ENCODE peak calls at places on chromosomes 1 and 21, in five cellular contexts. A is A549, C is mesothelial cell of epicardium, B is kidney, O is progenitor cell of endocrine pancreas. Q is an unnamed sample.

GRCh38 chr1:211908951-211909350 is 78.4 kb upstream of the LPGAT1 start:
- DNase-seq in A (no peak), C (no peak), B (no peak), O (no peak), Q (no peak)

GRCh38 chr21:23014021-23014420 is 2015.8 kb downstream of the NCAM2 start:
- DNase-seq in A (no peak), C (no peak), B (no peak), O (no peak), Q (no peak)

GRCh38 chr1:218671573-218671972 is 326.4 kb downstream of the TGFB2 start:
- DNase-seq in A (no peak), C (no peak), B (no peak), O (no peak), Q (no peak)

GRCh38 chr1:55034476-55035133 is 4.7 kb upstream of the PCSK9 start:
- DNase-seq in A (no peak), C (no peak), B (no peak), O (no peak), Q (no peak)

GRCh38 chr21:16838330-16838729 is 674.5 kb upstream of the CXADR start:
- DNase-seq in A (no peak), C (no peak), B (no peak), O (no peak), Q (no peak)

GRCh38 chr1:31977361-31978131 is 36.1 kb upstream of the KHDRBS1 start:
- DNase-seq in A (peak), C (no peak), B (no peak), O (no peak), Q (no peak)

GRCh38 chr1:226954337-226954736 is 14.2 kb downstream of the COQ8A start:
- DNase-seq in A (no peak), C (no peak), B (no peak), O (no peak), Q (no peak)

GRCh38 chr1:204418174-204419063 is 6.8 kb upstream of the PPP1R15B start:
- DNase-seq in A (no peak), C (no peak), B (no peak), O (no peak), Q (peak)

GRCh38 chr1:18820791-18821641 is 38.4 kb downstream of the TAS1R2 start:
- DNase-seq in A (peak), C (peak), B (peak), O (peak), Q (peak)

GRCh38 chr1:246800800-246801199 is 76.6 kb downstream of the SCCPDH start:
- DNase-seq in A (no peak), C (no peak), B (peak), O (no peak), Q (no peak)

GRCh38 chr1:186574951-186575747 is 105.1 kb downstream of the PTGS2 start:
- DNase-seq in A (no peak), C (no peak), B (no peak), O (no peak), Q (no peak)

GRCh38 chr1:154760469-154760933 is 109.6 kb downstream of the KCNN3 start:
- DNase-seq in A (peak), C (peak), B (peak), O (peak), Q (no peak)

GRCh38 chr1:95905818-95906395 is 671.9 kb downstream of the RWDD3 start:
- DNase-seq in A (no peak), C (no peak), B (no peak), O (no peak), Q (no peak)

GRCh38 chr21:41914965-41915364 is 35.8 kb upstream of the PRDM15 start:
- DNase-seq in A (no peak), C (no peak), B (no peak), O (no peak), Q (no peak)

GRCh38 chr1:33042836-33043235 is 6.2 kb upstream of the AK2 start:
- DNase-seq in A (no peak), C (no peak), B (no peak), O (no peak), Q (no peak)

GRCh38 chr1:227315500-227316346 is 2.6 kb downstream of the CDC42BPA start:
- DNase-seq in A (peak), C (no peak), B (no peak), O (no peak), Q (no peak)

GRCh38 chr1:191343816-191344215 is 814.4 kb upstream of the RGS18 start:
- DNase-seq in A (no peak), C (no peak), B (no peak), O (no peak), Q (no peak)

GRCh38 chr1:85137660-85138059 is 63.2 kb downstream of the SYDE2 start:
- DNase-seq in A (peak), C (no peak), B (peak), O (peak), Q (no peak)

GRCh38 chr1:225921734-225922709 is 2.0 kb downstream of the PYCR2 start:
- DNase-seq in A (no peak), C (no peak), B (peak), O (no peak), Q (no peak)

GRCh38 chr1:53740621-53741105 is 1.7 kb upstream of the GLIS1 start:
- DNase-seq in A (no peak), C (no peak), B (no peak), O (no peak), Q (no peak)

GRCh38 chr1:52306227-52307006 is 59.6 kb downstream of the CC2D1B start:
- DNase-seq in A (no peak), C (no peak), B (no peak), O (no peak), Q (no peak)

GRCh38 chr21:34730756-34731445 is 62.1 kb downstream of the CLIC6 start:
- DNase-seq in A (no peak), C (no peak), B (no peak), O (no peak), Q (no peak)

GRCh38 chr1:192539450-192540132 is 36.0 kb upstream of the RGS1 start:
- DNase-seq in A (peak), C (no peak), B (no peak), O (no peak), Q (no peak)

GRCh38 chr21:45324430-45325205 is 36.9 kb upstream of the POFUT2 start:
- DNase-seq in A (peak), C (no peak), B (peak), O (no peak), Q (no peak)

GRCh38 chr1:234965128-234965527 is 163.5 kb downstream of the TOMM20 start:
- DNase-seq in A (no peak), C (no peak), B (no peak), O (no peak), Q (no peak)

GRCh38 chr1:77538956-77539509 is 143.4 kb downstream of the ZZZ3 start:
- DNase-seq in A (peak), C (no peak), B (no peak), O (no peak), Q (peak)

GRCh38 chr21:38460171-38460742 is 38.0 kb downstream of the ERG start:
- DNase-seq in A (no peak), C (no peak), B (no peak), O (no peak), Q (no peak)

GRCh38 chr1:61640531-61641125 is 84.3 kb downstream of the TM2D1 start:
- DNase-seq in A (no peak), C (no peak), B (no peak), O (no peak), Q (no peak)

GRCh38 chr21:42032266-42032665 is 22.1 kb upstream of the ZBTB21 start:
- DNase-seq in A (no peak), C (no peak), B (no peak), O (no peak), Q (no peak)

GRCh38 chr1:83495560-83495959 is 503.4 kb downstream of the TTLL7 start:
- DNase-seq in A (no peak), C (no peak), B (no peak), O (no peak), Q (no peak)

GRCh38 chr1:83500531-83500930 is 498.4 kb downstream of the TTLL7 start:
- DNase-seq in A (no peak), C (no peak), B (no peak), O (no peak), Q (no peak)

GRCh38 chr1:83499998-83500397 is 498.9 kb downstream of the TTLL7 start:
- DNase-seq in A (no peak), C (no peak), B (no peak), O (no peak), Q (no peak)

GRCh38 chr1:83500987-83501591 is 497.8 kb downstream of the TTLL7 start:
- DNase-seq in A (no peak), C (no peak), B (no peak), O (no peak), Q (no peak)

DNA sequence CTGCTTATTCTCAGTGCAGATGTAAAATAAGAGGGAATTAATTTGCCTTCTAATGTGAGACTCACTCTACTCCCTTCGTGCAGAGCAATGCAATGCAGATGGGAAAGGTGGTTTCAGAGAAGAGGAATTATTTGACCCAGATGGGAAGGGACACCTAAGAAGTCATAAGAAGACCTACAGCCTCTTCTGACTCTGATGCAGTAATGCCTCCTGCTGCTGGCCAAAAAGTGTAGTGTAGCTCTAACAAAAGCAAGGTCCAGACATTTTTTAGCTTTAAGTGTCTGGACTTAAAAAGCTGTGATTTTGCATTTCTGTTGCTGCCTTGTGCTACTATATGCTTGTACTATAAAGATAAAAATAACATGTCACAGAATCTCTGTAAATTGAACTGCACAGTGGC is 501.4 kb downstream of the TTLL7 start:
- DNase-seq in A (no peak), C (no peak), B (no peak), O (no peak), Q (no peak)
- TF ChIP-seq CTCF in A (no peak), C (no peak), B (no peak), O (peak), Q (no peak)

GRCh38 chr1:203128691-203129500 is 1.4 kb downstream of the ADORA1 start:
- DNase-seq in A (no peak), C (no peak), B (no peak), O (no peak), Q (peak)

GRCh38 chr1:203126866-203127671 is 457 bp upstream of the ADORA1 start:
- DNase-seq in A (no peak), C (no peak), B (no peak), O (no peak), Q (peak)

GRCh38 chr1:203126151-203126865 is 1.2 kb upstream of the ADORA1 start:
- DNase-seq in A (peak), C (no peak), B (no peak), O (no peak), Q (peak)

GRCh38 chr1:203129501-203130231 is 2.1 kb downstream of the ADORA1 start:
- DNase-seq in A (no peak), C (no peak), B (no peak), O (no peak), Q (peak)

DNA sequence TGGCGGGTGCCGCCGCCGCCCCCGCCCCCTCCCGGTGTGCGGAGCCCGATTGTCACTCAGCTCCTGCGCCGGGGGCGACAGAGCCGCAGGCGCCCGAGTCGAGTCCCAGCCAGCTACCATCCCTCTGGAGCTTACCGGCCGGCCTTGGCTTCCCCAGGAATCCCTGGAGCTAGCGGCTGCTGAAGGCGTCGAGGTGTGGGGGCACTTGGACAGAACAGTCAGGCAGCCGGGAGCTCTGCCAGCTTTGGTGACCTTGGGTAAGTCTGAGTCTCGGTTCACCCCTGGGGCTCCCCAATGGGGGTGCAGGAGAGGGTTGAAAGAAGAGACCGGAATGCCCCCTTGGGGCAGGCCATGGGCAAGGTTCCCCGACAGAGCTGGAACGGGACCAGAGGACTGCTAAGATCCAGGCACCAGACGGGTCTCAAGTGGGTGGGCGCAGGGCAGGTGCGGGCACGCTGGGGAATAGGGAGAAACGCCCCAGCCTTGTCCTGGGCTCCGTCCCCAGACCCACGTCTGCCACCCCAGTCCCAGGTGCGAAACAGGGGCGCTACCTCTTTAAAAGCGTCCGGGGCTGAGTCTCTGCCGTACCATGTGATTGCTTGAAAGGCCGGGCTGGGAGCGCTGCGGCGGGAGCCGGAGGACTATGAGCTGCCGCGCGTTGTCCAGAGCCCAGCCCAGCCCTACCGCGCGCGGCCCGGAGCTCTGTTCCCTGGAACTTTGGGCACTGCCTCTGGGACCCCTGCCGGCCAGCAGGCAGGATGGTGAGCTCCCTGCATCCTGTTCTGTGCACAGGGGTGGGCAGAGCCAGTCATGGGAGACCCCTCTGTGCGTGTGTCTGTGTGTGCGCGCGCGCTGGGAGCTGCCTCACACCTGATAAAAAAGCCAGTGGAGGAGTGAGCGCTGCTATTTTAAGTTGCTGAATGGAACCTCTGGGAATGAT is at the start of gene ADORA1:
- DNase-seq in A (peak), C (no peak), B (peak), O (peak), Q (peak)
- TF ChIP-seq CTCF in A (no peak), C (no peak), B (no peak), O (peak), Q (peak)

GRCh38 chr1:210827481-210827880 is 306.5 kb downstream of the KCNH1 start:
- DNase-seq in A (no peak), C (no peak), B (no peak), O (no peak), Q (no peak)
- TF ChIP-seq CTCF in A (no peak), C (no peak), B (no peak), O (no peak), Q (no peak)

DNA sequence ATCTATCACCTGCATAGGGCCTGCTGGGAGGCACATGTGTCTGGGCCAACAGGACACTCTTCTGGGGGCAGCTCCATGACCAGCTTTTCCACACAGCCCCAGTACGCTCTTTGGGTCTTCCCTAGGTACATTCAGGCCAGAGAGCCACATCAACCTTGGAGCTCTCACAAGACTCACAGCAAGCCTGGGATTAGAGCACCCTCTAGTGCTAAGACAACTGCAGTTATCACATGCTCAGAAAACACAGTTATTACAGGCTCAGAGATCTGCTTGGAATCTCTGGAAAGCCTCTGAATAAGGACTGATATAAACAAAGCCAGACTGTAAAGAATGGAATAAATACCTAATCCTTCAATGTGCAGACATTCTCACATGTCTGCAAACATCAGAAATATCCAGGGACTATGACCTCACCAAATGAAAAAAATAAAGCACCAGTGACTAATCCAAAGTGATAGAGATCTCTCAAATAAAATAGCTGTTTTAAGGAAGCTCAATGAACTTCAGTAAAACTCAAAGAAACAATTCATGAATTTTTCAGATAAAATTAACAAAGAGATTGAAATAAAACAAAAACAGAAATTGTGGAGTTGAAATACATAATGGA is 563.9 kb upstream of the NR5A2 start:
- DNase-seq in A (peak), C (no peak), B (no peak), O (no peak), Q (no peak)
- TF ChIP-seq CTCF in A (peak), C (no peak), B (peak), O (peak), Q (no peak)

GRCh38 chr1:27509127-27510080 is 19.4 kb upstream of the WASF2 start:
- DNase-seq in A (no peak), C (no peak), B (no peak), O (no peak), Q (no peak)

GRCh38 chr1:27506703-27507102 is 16.7 kb upstream of the WASF2 start:
- DNase-seq in A (no peak), C (no peak), B (no peak), O (no peak), Q (no peak)

GRCh38 chr1:27505420-27505680 is 15.4 kb upstream of the WASF2 start:
- DNase-seq in A (no peak), C (no peak), B (no peak), O (no peak), Q (no peak)

GRCh38 chr1:27504588-27505419 is 14.8 kb upstream of the WASF2 start:
- DNase-seq in A (no peak), C (no peak), B (peak), O (no peak), Q (peak)

DNA sequence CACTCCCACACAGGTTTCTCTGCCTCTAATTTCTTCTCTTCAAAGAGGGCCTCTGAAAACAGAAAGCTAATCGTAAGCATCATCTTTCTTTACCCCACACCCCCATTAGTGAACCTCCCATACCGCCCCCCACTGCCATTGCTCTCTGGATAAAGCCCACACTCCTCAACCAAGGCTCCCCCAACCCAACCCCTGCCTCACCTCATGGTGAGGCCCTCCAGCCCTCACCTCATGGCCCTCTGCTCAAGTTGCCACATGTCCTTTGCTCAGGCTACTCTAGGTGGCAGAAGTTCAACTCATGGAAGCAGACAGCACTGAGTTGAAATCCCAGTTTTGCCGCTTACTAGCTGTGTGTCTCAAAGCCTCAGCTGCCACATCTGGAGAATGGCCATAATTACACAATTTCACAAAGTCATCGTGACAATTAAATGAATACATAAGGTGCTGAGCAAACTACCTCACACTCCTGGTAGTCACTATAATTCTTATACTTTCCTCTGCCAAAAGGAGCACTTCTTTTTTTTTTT is 18.2 kb upstream of the WASF2 start:
- DNase-seq in A (no peak), C (no peak), B (no peak), O (no peak), Q (no peak)
- TF ChIP-seq CTCF in A (no peak), C (no peak), B (no peak), O (no peak), Q (no peak)

DNA sequence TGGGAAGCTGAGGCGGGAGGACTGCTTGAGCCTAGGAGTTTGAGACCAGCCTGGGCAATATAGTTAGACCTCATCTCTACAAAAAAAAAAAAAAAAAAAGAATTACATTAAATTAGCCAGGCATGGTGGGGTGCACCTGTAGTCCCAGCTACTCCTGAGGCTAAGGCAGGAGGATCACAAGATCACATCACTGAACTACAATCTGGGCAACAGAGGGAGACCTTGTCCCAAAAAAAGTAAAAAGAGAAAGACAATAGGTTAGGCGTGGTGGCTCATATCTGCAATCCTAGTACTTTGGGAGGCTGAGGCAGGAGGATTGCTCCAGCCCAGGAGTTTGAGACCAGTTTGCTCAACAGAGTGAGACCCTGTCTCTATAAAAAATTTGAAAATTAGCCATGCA is 130.3 kb downstream of the TIAM1 start:
- DNase-seq in A (no peak), C (no peak), B (no peak), O (no peak), Q (no peak)
- TF ChIP-seq CTCF in A (no peak), C (no peak), B (no peak), O (no peak), Q (no peak)

GRCh38 chr1:11320153-11320936 is 47.3 kb downstream of the UBIAD1 start:
- DNase-seq in A (peak), C (no peak), B (no peak), O (peak), Q (no peak)
- TF ChIP-seq CTCF in A (peak), C (peak), B (no peak), O (peak), Q (no peak)

Q was measured in right atrium auricular region.